ENCODE peak calls at places on chromosomes 16 and 17, in seven cellular contexts. One of them, this sample, is unnamed.

GRCh38 chr16:81836279-81837054 is 57.4 kb downstream of the PLCG2 start:
- DNase-seq in keratinocyte: no peak
- DNase-seq in HFF-Myc: no peak
- DNase-seq in AG04449: no peak
- DNase-seq in thoracic aorta: no peak
- DNase-seq in omental fat pad: no peak
- DNase-seq in mucosa of descending colon: no peak
- DNase-seq in this sample: no peak

GRCh38 chr17:75502072-75502745 is 13.1 kb downstream of the CASKIN2 start:
- DNase-seq in AG04449: no peak
- DNase-seq in HFF-Myc: no peak
- DNase-seq in mucosa of descending colon: peak; percentile 51
- DNase-seq in thoracic aorta: no peak
- DNase-seq in keratinocyte: no peak
- DNase-seq in omental fat pad: no peak
- DNase-seq in this sample: no peak

GRCh38 chr16:79008036-79008868 is 592.3 kb downstream of the MAF start:
- DNase-seq in HFF-Myc: no peak
- DNase-seq in thoracic aorta: no peak
- DNase-seq in keratinocyte: no peak
- DNase-seq in AG04449: no peak
- DNase-seq in omental fat pad: no peak
- DNase-seq in mucosa of descending colon: no peak
- DNase-seq in this sample: no peak

GRCh38 chr17:53722407-53722806 is 100.3 kb upstream of the KIF2B start:
- DNase-seq in keratinocyte: peak; percentile 91
- DNase-seq in HFF-Myc: peak; percentile 0
- DNase-seq in omental fat pad: no peak
- DNase-seq in AG04449: peak; percentile 96
- DNase-seq in mucosa of descending colon: no peak
- DNase-seq in thoracic aorta: no peak
- DNase-seq in this sample: no peak

GRCh38 chr16:50539053-50539615 is 9.1 kb upstream of the NKD1 start:
- DNase-seq in thoracic aorta: no peak
- DNase-seq in keratinocyte: no peak
- DNase-seq in AG04449: no peak
- DNase-seq in HFF-Myc: no peak
- DNase-seq in mucosa of descending colon: no peak
- DNase-seq in omental fat pad: no peak
- DNase-seq in this sample: no peak

GRCh38 chr17:17837380-17837821 is 615 bp upstream of the SREBF1 start:
- DNase-seq in keratinocyte: no peak
- DNase-seq in thoracic aorta: no peak
- DNase-seq in omental fat pad: no peak
- DNase-seq in AG04449: no peak
- DNase-seq in mucosa of descending colon: peak; percentile 54
- DNase-seq in HFF-Myc: no peak
- DNase-seq in this sample: no peak

GRCh38 chr16:85285681-85286065 is 173.4 kb upstream of the CIBAR2 start:
- DNase-seq in keratinocyte: no peak
- DNase-seq in mucosa of descending colon: no peak
- DNase-seq in HFF-Myc: no peak
- DNase-seq in omental fat pad: no peak
- DNase-seq in thoracic aorta: no peak
- DNase-seq in AG04449: no peak
- DNase-seq in this sample: no peak

GRCh38 chr17:81511800-81512559 is 619 bp downstream of the ACTG1 start:
- DNase-seq in mucosa of descending colon: peak; percentile 63
- DNase-seq in AG04449: no peak
- DNase-seq in keratinocyte: no peak
- DNase-seq in thoracic aorta: no peak
- DNase-seq in HFF-Myc: no peak
- DNase-seq in omental fat pad: no peak
- DNase-seq in this sample: peak; percentile 46

GRCh38 chr17:65154770-65155589 is 17.8 kb downstream of the RGS9 start:
- DNase-seq in keratinocyte: peak; percentile 5
- DNase-seq in AG04449: no peak
- DNase-seq in omental fat pad: no peak
- DNase-seq in mucosa of descending colon: no peak
- DNase-seq in HFF-Myc: peak; percentile 38
- DNase-seq in thoracic aorta: no peak
- DNase-seq in this sample: no peak

GRCh38 chr16:48184681-48185080 is 28.9 kb upstream of the ABCC12 start:
- DNase-seq in keratinocyte: no peak
- DNase-seq in omental fat pad: no peak
- DNase-seq in AG04449: no peak
- DNase-seq in HFF-Myc: no peak
- DNase-seq in thoracic aorta: no peak
- DNase-seq in mucosa of descending colon: no peak
- DNase-seq in this sample: no peak

GRCh38 chr17:81027591-81028505 is 7.1 kb upstream of the BAIAP2 start:
- DNase-seq in mucosa of descending colon: peak; percentile 40
- DNase-seq in AG04449: no peak
- DNase-seq in thoracic aorta: no peak
- DNase-seq in omental fat pad: no peak
- DNase-seq in keratinocyte: no peak
- DNase-seq in HFF-Myc: no peak
- DNase-seq in this sample: no peak

GRCh38 chr17:935485-935884 is 44.1 kb downstream of the NXN start:
- DNase-seq in mucosa of descending colon: no peak
- DNase-seq in HFF-Myc: no peak
- DNase-seq in keratinocyte: no peak
- DNase-seq in thoracic aorta: no peak
- DNase-seq in AG04449: no peak
- DNase-seq in omental fat pad: no peak
- DNase-seq in this sample: no peak

GRCh38 chr16:1330260-1330914 is 3.1 kb upstream of the BAIAP3 start:
- DNase-seq in thoracic aorta: no peak
- DNase-seq in HFF-Myc: no peak
- DNase-seq in omental fat pad: no peak
- DNase-seq in mucosa of descending colon: no peak
- DNase-seq in keratinocyte: no peak
- DNase-seq in AG04449: no peak
- DNase-seq in this sample: no peak

GRCh38 chr17:81869221-81870154 is 1.6 kb downstream of the ARHGDIA start:
- DNase-seq in mucosa of descending colon: peak; percentile 72
- DNase-seq in thoracic aorta: no peak
- DNase-seq in keratinocyte: no peak
- DNase-seq in omental fat pad: no peak
- DNase-seq in HFF-Myc: no peak
- DNase-seq in AG04449: no peak
- DNase-seq in this sample: no peak

GRCh38 chr16:52535076-52535475 is 11.9 kb downstream of the TOX3 start:
- DNase-seq in mucosa of descending colon: no peak
- DNase-seq in keratinocyte: no peak
- DNase-seq in omental fat pad: no peak
- DNase-seq in thoracic aorta: no peak
- DNase-seq in HFF-Myc: no peak
- DNase-seq in AG04449: no peak
- DNase-seq in this sample: no peak

GRCh38 chr16:85733839-85734170 is 17.1 kb downstream of the C16orf74 start:
- DNase-seq in AG04449: no peak
- DNase-seq in thoracic aorta: no peak
- DNase-seq in keratinocyte: no peak
- DNase-seq in omental fat pad: no peak
- DNase-seq in mucosa of descending colon: no peak
- DNase-seq in HFF-Myc: no peak
- DNase-seq in this sample: no peak

GRCh38 chr17:21272881-21273839 is 11.4 kb upstream of the MAP2K3 start:
- DNase-seq in thoracic aorta: no peak
- DNase-seq in AG04449: no peak
- DNase-seq in HFF-Myc: no peak
- DNase-seq in mucosa of descending colon: no peak
- DNase-seq in keratinocyte: no peak
- DNase-seq in omental fat pad: no peak
- DNase-seq in this sample: peak; percentile 84

DNA sequence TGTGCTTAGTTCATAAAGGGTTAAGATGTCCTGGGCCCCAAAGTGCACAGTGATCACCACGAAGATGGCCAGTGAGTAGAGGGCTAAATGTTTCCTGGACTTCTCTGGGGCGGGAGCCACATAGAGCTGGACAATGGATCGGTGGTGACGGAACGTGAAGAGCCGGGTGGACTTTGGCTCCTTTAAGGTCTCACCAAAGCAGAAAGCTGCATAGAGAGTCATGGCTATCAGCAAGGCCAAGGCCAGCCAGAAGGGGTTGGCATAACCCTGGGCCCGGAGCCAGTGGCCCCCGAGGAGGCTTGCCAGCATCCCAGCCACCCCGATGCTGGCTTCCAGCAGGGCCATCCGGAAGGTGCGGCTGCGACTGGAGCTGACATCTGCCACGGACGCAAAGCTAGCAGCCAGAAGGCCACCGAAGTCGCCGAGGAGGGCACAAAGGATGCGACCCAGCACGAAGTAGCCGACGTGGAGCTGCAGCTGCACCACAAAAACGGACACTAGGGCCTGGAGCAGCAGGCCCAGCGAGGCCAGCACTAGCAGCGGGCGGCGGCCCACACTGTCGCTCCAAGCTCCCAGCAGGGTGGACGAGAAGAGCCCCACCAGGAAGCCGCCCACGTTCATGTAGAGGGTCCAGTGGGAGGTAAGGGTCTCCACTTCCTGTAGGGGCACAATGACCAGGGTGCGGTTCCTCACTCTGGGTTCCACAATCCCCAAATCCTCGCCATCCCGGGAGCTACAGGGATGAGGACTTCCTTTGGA is 1.0 kb downstream of the SLC46A1 start:
- DNase-seq in omental fat pad: no peak
- DNase-seq in mucosa of descending colon: no peak
- DNase-seq in thoracic aorta: no peak
- DNase-seq in keratinocyte: no peak
- DNase-seq in AG04449: no peak
- DNase-seq in HFF-Myc: no peak
- DNase-seq in this sample: no peak
- TF ChIP-seq CTCF in omental fat pad: no peak
- TF ChIP-seq CTCF in mucosa of descending colon: no peak
- TF ChIP-seq CTCF in thoracic aorta: no peak
- TF ChIP-seq CTCF in keratinocyte: no peak
- TF ChIP-seq CTCF in AG04449: no peak
- TF ChIP-seq CTCF in HFF-Myc: no peak
- TF ChIP-seq CTCF in this sample: no peak

DNA sequence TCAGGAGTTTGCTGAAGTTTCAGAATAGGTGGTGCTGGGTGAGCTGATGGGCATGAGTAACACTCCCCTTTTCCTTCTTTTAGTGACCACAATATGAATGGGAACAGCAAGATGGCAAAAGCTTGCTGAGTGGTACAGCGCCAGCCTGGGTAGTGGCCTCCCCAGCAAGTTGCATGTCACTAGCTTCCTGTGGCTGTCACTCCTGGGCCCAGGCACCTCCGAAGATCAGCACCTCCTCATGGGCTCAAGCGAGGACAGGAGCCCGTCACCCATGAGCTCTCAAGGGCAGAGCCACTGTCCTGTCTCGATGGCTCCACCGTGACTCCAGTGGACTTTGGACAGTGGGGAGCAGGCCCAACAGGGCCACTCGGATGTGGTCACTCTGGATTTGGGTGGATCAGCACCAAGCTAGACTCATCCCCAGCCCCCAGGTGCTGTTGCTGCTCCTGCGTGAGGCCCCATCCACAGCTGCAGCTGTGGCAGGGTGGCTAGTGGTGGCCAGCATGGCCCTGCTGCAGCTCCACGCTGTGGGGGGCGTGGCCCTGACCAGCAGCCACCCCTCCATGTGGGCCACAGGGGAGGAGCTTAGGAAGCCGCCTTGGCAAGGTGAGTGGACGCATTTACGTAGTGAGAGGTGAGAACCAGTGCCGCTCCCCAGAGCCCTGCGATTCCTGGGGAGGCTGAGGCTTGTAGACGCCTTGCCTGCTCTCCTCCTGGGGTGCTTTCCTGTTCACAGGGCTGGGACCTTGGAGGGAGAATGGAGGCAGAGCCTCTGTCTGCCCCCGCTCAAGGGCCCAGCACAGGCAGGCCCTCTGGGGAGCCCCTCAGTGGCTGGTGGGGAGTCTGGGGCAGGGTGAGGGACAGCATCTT is 13.6 kb upstream of the DNASE1 start:
- DNase-seq in keratinocyte: no peak
- DNase-seq in HFF-Myc: no peak
- DNase-seq in mucosa of descending colon: peak; percentile 41
- DNase-seq in omental fat pad: no peak
- DNase-seq in AG04449: no peak
- DNase-seq in thoracic aorta: no peak
- DNase-seq in this sample: no peak
- TF ChIP-seq CTCF in keratinocyte: no peak
- TF ChIP-seq CTCF in HFF-Myc: no peak
- TF ChIP-seq CTCF in mucosa of descending colon: no peak
- TF ChIP-seq CTCF in omental fat pad: no peak
- TF ChIP-seq CTCF in AG04449: no peak
- TF ChIP-seq CTCF in thoracic aorta: no peak
- TF ChIP-seq CTCF in this sample: no peak

GRCh38 chr16:34054137-34054536 is 594.7 kb downstream of the TP53TG3F start:
- DNase-seq in AG04449: no peak
- DNase-seq in thoracic aorta: no peak
- DNase-seq in keratinocyte: no peak
- DNase-seq in omental fat pad: no peak
- DNase-seq in mucosa of descending colon: no peak
- DNase-seq in HFF-Myc: no peak
- DNase-seq in this sample: no peak

GRCh38 chr16:34054969-34055368 is 595.6 kb downstream of the TP53TG3F start:
- DNase-seq in AG04449: no peak
- DNase-seq in omental fat pad: no peak
- DNase-seq in HFF-Myc: no peak
- DNase-seq in mucosa of descending colon: no peak
- DNase-seq in thoracic aorta: no peak
- DNase-seq in keratinocyte: no peak
- DNase-seq in this sample: no peak

GRCh38 chr16:34050787-34051320 is 591.4 kb downstream of the TP53TG3F start:
- DNase-seq in thoracic aorta: no peak
- DNase-seq in omental fat pad: no peak
- DNase-seq in AG04449: no peak
- DNase-seq in keratinocyte: no peak
- DNase-seq in mucosa of descending colon: peak; percentile 37
- DNase-seq in HFF-Myc: no peak
- DNase-seq in this sample: no peak
- TF ChIP-seq CTCF in thoracic aorta: no peak
- TF ChIP-seq CTCF in omental fat pad: no peak
- TF ChIP-seq CTCF in AG04449: no peak
- TF ChIP-seq CTCF in keratinocyte: no peak
- TF ChIP-seq CTCF in mucosa of descending colon: no peak
- TF ChIP-seq CTCF in HFF-Myc: no peak
- TF ChIP-seq CTCF in this sample: no peak

DNA sequence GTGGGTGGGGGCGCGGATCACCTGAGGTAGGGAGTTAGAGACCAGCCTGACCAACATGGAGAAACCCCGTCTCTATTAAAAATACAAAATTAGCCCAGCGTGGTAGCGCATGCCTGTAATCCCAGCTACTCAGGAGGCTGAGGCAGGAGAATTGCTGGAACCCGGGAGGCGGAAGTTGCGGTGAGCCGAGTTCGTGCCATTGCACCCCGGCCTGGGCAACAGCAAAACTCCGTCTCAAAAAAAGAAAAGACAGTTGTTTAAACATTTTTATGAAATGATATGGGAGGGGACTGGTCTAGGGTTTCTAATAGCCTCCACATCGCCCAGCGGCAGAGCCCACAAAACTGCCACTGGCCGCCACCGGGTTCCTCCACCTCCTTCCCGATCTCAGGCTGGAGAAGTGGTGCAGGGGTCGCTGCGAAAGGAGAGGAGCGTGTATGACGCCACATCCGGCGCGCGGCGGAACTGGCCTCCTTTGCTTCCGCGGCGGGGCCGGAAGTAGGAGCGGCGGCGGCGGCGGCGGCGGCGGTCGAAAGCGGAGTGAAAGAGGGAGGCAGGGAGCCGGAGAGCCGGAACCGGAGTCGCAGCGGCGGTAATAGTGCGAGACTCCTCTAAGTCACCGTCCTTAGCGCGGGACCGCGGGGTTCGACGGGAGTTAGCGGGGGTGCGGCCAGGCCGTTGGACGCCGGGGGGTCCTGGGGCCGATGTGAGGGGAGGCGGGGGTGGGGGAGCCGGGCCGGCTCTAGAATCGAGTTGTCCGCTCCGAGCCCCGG is at the start of gene PPP4C:
- DNase-seq in thoracic aorta: peak; percentile 60
- DNase-seq in keratinocyte: no peak
- DNase-seq in omental fat pad: peak; percentile 82
- DNase-seq in HFF-Myc: no peak
- DNase-seq in mucosa of descending colon: peak; percentile 95
- DNase-seq in AG04449: no peak
- DNase-seq in this sample: peak; percentile 86
- TF ChIP-seq CTCF in thoracic aorta: no peak
- TF ChIP-seq CTCF in keratinocyte: no peak
- TF ChIP-seq CTCF in omental fat pad: no peak
- TF ChIP-seq CTCF in HFF-Myc: no peak
- TF ChIP-seq CTCF in mucosa of descending colon: no peak
- TF ChIP-seq CTCF in AG04449: peak; percentile 25
- TF ChIP-seq CTCF in this sample: no peak

This sample was measured in lower leg skin.